ENCODE peak calls at places on chromosomes 5 and 9, in nine cellular contexts. V is right lobe of liver; S is AG09309; Q is HCT116; N is heart right ventricle; T is cardiac fibroblast; M is Jurkat, Clone E6-1; H is CD8-positive, alpha-beta memory T cell; Z is astrocyte of the spinal cord. D is an unnamed sample.

GRCh38 chr5:150129454-150129812 is 26.2 kb downstream of the PDGFRB start:
- DNase-seq in V (no peak), S (no peak), Q (no peak), N (no peak), T (no peak), M (no peak), H (no peak), Z (no peak), D (no peak)

GRCh38 chr9:98218562-98219363 is 26.3 kb upstream of the CORO2A start:
- DNase-seq in V (peak; percentile 16), S (no peak), Q (no peak), N (no peak), T (no peak), M (no peak), H (no peak), Z (peak; percentile 70), D (no peak)

GRCh38 chr9:81619353-81620008 is 69.9 kb downstream of the TLE1 start:
- DNase-seq in V (no peak), S (peak; percentile 67), Q (no peak), N (no peak), T (peak; percentile 43), M (peak; percentile 35), H (no peak), Z (peak; percentile 92), D (no peak)

GRCh38 chr9:69265891-69266290 is 59.1 kb upstream of the ENTREP1 start:
- DNase-seq in V (no peak), S (no peak), Q (no peak), N (no peak), T (peak; percentile 55), M (no peak), H (no peak), Z (peak; percentile 10), D (no peak)

GRCh38 chr5:98602534-98603112 is 170.8 kb upstream of the RGMB start:
- DNase-seq in V (no peak), S (no peak), Q (no peak), N (no peak), T (no peak), M (no peak), H (no peak), Z (no peak), D (no peak)

GRCh38 chr5:83750759-83751158 is 30.1 kb upstream of the HAPLN1 start:
- DNase-seq in V (no peak), S (no peak), Q (no peak), N (no peak), T (no peak), M (no peak), H (no peak), Z (no peak), D (no peak)

GRCh38 chr9:124410321-124410913 is 4.8 kb downstream of the PSMB7 start:
- DNase-seq in V (no peak), S (no peak), Q (no peak), N (no peak), T (peak; percentile 39), M (no peak), H (no peak), Z (peak; percentile 33), D (no peak)

GRCh38 chr9:1947438-1947837 is 67.7 kb upstream of the SMARCA2 start:
- DNase-seq in V (no peak), S (no peak), Q (no peak), N (no peak), T (no peak), M (no peak), H (no peak), Z (no peak), D (no peak)

GRCh38 chr5:137348759-137349158 is 150.4 kb downstream of the SPOCK1 start:
- DNase-seq in V (no peak), S (no peak), Q (no peak), N (no peak), T (no peak), M (no peak), H (no peak), Z (no peak), D (no peak)

GRCh38 chr9:75047506-75047905 is 19.4 kb upstream of the CARNMT1 start:
- DNase-seq in V (no peak), S (no peak), Q (no peak), N (no peak), T (no peak), M (no peak), H (no peak), Z (no peak), D (no peak)

GRCh38 chr9:77030045-77030444 is 10.6 kb downstream of the FOXB2 start:
- DNase-seq in V (no peak), S (no peak), Q (no peak), N (no peak), T (no peak), M (no peak), H (no peak), Z (no peak), D (no peak)

GRCh38 chr5:173001229-173001841 is 17.8 kb downstream of the ATP6V0E1 start:
- DNase-seq in V (no peak), S (no peak), Q (no peak), N (no peak), T (no peak), M (no peak), H (no peak), Z (no peak), D (no peak)

GRCh38 chr9:129473523-129474244 is 147.2 kb downstream of the C9orf50 start:
- DNase-seq in V (no peak), S (no peak), Q (no peak), N (peak; percentile 37), T (peak; percentile 43), M (no peak), H (no peak), Z (no peak), D (no peak)

DNA sequence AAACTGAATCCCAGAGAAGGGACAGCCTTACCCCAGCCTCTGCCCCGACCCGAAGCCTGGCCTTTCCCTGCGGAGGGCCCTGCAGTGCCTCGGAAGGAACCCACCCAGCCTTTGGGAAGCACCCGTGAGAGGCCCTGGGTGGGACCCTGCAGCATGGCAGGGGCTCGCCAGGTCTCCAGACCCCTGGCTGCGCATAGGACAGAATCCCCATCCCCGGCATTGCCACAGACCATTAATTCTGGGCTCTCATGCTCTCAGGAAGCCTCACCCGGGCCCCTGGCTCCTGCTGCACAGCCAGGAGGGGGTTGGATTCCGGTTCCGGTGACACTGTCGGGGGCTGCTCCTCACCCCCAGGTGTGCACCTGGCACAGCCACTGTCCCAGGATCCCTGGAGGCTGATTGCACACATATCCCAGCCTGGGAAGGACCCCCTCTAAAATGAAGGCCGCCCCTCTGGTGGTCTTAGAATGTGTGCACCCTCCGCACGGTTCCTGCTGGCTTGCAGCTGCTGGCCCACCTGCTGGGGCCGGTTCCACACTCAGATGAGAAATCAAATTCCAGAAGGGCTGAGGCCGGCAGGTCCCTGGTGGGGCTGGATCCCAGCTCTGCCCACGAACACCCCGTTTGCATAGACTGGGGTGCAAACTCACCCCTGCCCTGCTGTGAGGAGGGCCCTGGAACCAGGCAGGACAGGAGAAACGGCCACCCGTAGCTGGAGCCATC is 4.7 kb downstream of the EGFL7 start:
- DNase-seq in V (no peak), S (no peak), Q (no peak), N (no peak), T (no peak), M (no peak), H (no peak), Z (no peak), D (no peak)
- H3K4me3 ChIP-seq in V (peak overlapping the region; percentile 31), S (no peak overlapping the region), Q (no peak overlapping the region), N (peak overlapping the region; percentile 74), T (no peak overlapping the region), M (no peak overlapping the region), H (no peak overlapping the region), Z (no peak overlapping the region), D (no peak overlapping the region)

DNA sequence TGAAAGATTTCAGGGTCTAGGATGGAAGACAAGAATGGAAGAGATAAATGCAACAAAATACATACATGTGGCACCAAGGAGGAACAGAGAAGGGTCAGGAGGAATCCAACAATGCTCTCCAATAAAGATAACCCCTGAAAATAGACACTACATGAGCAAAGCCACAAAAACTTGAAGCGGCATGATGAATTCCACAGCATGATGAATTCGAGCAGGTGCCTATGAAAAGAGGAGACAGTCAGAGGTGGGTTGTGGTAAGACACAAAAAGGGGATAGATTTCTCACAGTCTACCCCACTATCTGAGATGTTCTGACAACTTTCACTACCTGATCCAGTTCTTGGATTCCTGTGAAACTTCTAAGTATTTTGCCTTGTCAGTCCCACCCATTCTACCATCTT is 81.5 kb upstream of the PAPPA start:
- DNase-seq in V (no peak), S (no peak), Q (no peak), N (no peak), T (no peak), M (no peak), H (no peak), Z (no peak), D (no peak)
- H3K4me3 ChIP-seq in V (no peak overlapping the region), S (no peak overlapping the region), Q (no peak overlapping the region), N (no peak overlapping the region), T (no peak overlapping the region), M (no peak overlapping the region), H (no peak overlapping the region), Z (no peak overlapping the region), D (no peak overlapping the region)

DNA sequence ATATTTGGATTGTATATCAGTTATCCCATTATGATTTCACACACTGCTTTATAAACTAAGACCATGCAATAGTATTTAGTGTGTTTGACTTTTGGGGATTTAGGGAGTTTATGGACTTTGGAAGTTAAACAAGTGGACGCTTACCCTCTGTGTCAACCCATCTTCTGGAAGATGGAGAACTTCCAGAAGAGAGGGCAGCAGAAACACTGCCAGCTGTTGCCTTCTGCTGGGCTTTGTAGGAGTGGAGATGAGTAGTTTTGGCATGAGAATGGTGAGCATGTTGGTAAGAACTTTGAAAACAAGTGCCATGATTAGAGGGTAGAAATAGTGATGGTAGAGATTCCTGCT is 2.2 kb downstream of the DNAJC25 start:
- DNase-seq in V (no peak), S (no peak), Q (no peak), N (no peak), T (no peak), M (no peak), H (no peak), Z (no peak), D (no peak)
- H3K4me3 ChIP-seq in V (peak overlapping the region; percentile 95), S (no peak overlapping the region), Q (no peak overlapping the region), N (no peak overlapping the region), T (no peak overlapping the region), M (no peak overlapping the region), H (no peak overlapping the region), Z (no peak overlapping the region), D (no peak overlapping the region)

DNA sequence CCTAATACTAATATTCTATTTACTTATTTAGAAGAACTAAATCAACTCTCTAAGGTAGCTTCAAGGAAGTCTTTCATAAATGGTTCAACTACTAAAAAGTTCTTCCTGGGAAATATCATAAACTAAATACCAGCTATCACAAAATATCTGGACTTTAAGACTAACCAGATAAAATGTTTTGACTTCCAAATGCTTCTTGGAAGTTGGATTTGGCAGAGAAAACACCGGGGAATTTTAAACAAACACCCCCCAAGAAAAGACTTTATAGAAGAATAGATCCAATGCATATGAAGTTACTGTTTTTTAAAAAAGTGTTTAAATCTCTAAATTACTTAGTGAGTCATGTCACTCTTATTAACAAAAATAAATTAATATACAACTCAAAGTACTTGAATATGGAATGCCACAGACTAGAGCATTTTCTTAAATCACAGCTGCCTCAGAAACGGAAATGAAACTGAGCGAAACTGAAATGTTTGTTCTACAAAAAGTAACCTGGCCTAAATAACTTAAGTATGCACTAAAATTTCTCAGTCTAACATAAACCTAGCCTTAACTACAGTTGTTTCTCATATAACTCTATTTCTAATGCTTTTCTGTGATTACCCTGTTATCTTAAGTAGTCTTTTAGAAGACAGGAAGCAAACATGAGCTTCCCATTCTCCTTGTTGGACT is 6.8 kb downstream of the ABCA1 start:
- DNase-seq in V (no peak), S (no peak), Q (no peak), N (no peak), T (no peak), M (no peak), H (no peak), Z (no peak), D (no peak)
- H3K4me3 ChIP-seq in V (no peak overlapping the region), S (no peak overlapping the region), Q (no peak overlapping the region), N (no peak overlapping the region), T (no peak overlapping the region), M (no peak overlapping the region), H (no peak overlapping the region), Z (no peak overlapping the region), D (no peak overlapping the region)